ENCODE peak calls at places on chromosome 13, in eight cellular contexts. Y, U, O, M, G, L, Q and W are unnamed samples.

GRCh38 chr13:48818495-48818961 is 157.2 kb upstream of the FNDC3A start:
- DNase-seq in Y (no peak), U (no peak), O (peak), M (no peak), G (no peak), L (no peak), Q (peak), W (no peak)

GRCh38 chr13:109780880-109781383 is 5.5 kb downstream of the IRS2 start:
- DNase-seq in Y (no peak), U (no peak), O (no peak), M (no peak), G (no peak), L (no peak), Q (no peak), W (no peak)

GRCh38 chr13:74074723-74075122 is 59.5 kb downstream of the KLF12 start:
- DNase-seq in Y (no peak), U (no peak), O (peak), M (no peak), G (no peak), L (no peak), Q (peak), W (no peak)

GRCh38 chr13:109088528-109088927 is 459.1 kb downstream of the MYO16 start:
- DNase-seq in Y (no peak), U (no peak), O (no peak), M (no peak), G (no peak), L (no peak), Q (no peak), W (no peak)

GRCh38 chr13:42028113-42028799 is 20.2 kb upstream of the DGKH start:
- DNase-seq in Y (no peak), U (no peak), O (no peak), M (no peak), G (peak), L (no peak), Q (peak), W (no peak)

GRCh38 chr13:30870049-30870884 is 35.8 kb upstream of the MEDAG start:
- DNase-seq in Y (peak), U (no peak), O (peak), M (peak), G (peak), L (peak), Q (peak), W (no peak)

GRCh38 chr13:47117268-47117667 is 220.4 kb upstream of the HTR2A start:
- DNase-seq in Y (no peak), U (no peak), O (no peak), M (no peak), G (no peak), L (no peak), Q (peak), W (no peak)

GRCh38 chr13:62234780-62235530 is 819.3 kb upstream of the PCDH20 start:
- DNase-seq in Y (no peak), U (no peak), O (no peak), M (no peak), G (no peak), L (no peak), Q (no peak), W (no peak)

GRCh38 chr13:77390391-77390790 is 63.5 kb upstream of the MYCBP2 start:
- DNase-seq in Y (no peak), U (no peak), O (no peak), M (no peak), G (no peak), L (peak), Q (peak), W (no peak)

GRCh38 chr13:48637601-48638000 is 16.1 kb upstream of the CYSLTR2 start:
- DNase-seq in Y (no peak), U (no peak), O (no peak), M (no peak), G (peak), L (no peak), Q (no peak), W (no peak)

GRCh38 chr13:59269476-59269875 is 894.3 kb downstream of the DIAPH3 start:
- DNase-seq in Y (no peak), U (no peak), O (peak), M (no peak), G (no peak), L (no peak), Q (peak), W (no peak)

GRCh38 chr13:44976949-44977583 is 12.2 kb downstream of the NUFIP1 start:
- DNase-seq in Y (no peak), U (no peak), O (no peak), M (no peak), G (no peak), L (no peak), Q (no peak), W (no peak)

GRCh38 chr13:104006625-104007061 is 940.4 kb upstream of the SLC10A2 start:
- DNase-seq in Y (no peak), U (no peak), O (no peak), M (no peak), G (no peak), L (no peak), Q (no peak), W (no peak)

GRCh38 chr13:81458211-81458610 is 1117.3 kb upstream of the SPRY2 start:
- DNase-seq in Y (no peak), U (no peak), O (no peak), M (no peak), G (no peak), L (no peak), Q (no peak), W (no peak)

GRCh38 chr13:93951153-93951552 is 528.3 kb downstream of the DCT start:
- DNase-seq in Y (no peak), U (no peak), O (no peak), M (no peak), G (no peak), L (no peak), Q (peak), W (no peak)

GRCh38 chr13:61765181-61765742 is 349.6 kb upstream of the PCDH20 start:
- DNase-seq in Y (no peak), U (no peak), O (no peak), M (no peak), G (no peak), L (no peak), Q (no peak), W (no peak)

GRCh38 chr13:71290963-71291937 is 575.8 kb downstream of the DACH1 start:
- DNase-seq in Y (peak), U (no peak), O (no peak), M (no peak), G (peak), L (no peak), Q (peak), W (no peak)

GRCh38 chr13:55517312-55517711 is 1623.4 kb upstream of the PRR20A start:
- DNase-seq in Y (no peak), U (no peak), O (no peak), M (no peak), G (no peak), L (no peak), Q (no peak), W (no peak)
- TF ChIP-seq CTCF in Y (no peak), U (peak), O (peak), M (no peak), G (no peak), L (no peak), Q (no peak), W (peak)

GRCh38 chr13:37049810-37050209 is 9.7 kb downstream of the SUPT20H start:
- DNase-seq in Y (no peak), U (no peak), O (no peak), M (no peak), G (no peak), L (no peak), Q (no peak), W (no peak)
- TF ChIP-seq CTCF in Y (no peak), U (peak), O (no peak), M (no peak), G (no peak), L (no peak), Q (no peak), W (peak)

DNA sequence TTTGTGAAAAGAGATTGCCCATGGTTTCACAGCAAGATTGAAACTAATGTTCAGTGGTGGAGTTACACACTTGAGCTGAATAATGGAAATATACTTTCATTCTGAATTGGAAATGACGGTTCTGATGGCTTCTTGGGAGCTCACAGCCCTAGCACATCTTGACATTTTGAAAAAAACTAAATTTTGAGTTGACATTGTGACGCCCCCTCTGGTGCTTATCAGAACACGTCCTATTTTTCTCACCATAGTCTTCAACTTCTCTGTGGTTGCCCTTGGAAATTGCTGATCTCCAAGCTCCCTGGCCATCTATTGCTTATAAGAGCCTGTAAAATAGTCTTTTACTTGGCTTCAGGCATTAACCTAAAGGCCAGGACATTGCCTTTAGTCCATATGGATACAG is 202.1 kb downstream of the OXGR1 start:
- DNase-seq in Y (no peak), U (no peak), O (no peak), M (no peak), G (no peak), L (no peak), Q (no peak), W (no peak)
- TF ChIP-seq CTCF in Y (no peak), U (no peak), O (no peak), M (no peak), G (no peak), L (no peak), Q (no peak), W (no peak)

GRCh38 chr13:113577881-113578435 is 6.6 kb upstream of the TFDP1 start:
- DNase-seq in Y (no peak), U (no peak), O (no peak), M (no peak), G (no peak), L (no peak), Q (no peak), W (no peak)
- TF ChIP-seq CTCF in Y (no peak), U (no peak), O (no peak), M (no peak), G (no peak), L (no peak), Q (no peak), W (no peak)

GRCh38 chr13:106520205-106521004 is 15.1 kb downstream of the EFNB2 start:
- DNase-seq in Y (no peak), U (no peak), O (no peak), M (no peak), G (no peak), L (no peak), Q (peak), W (no peak)
- TF ChIP-seq CTCF in Y (peak), U (peak), O (no peak), M (peak), G (no peak), L (peak), Q (peak), W (peak)

GRCh38 chr13:29844441-29844840 is 6.0 kb downstream of the UBL3 start:
- DNase-seq in Y (no peak), U (no peak), O (no peak), M (no peak), G (no peak), L (no peak), Q (peak), W (no peak)

GRCh38 chr13:29847501-29847983 is 2.9 kb downstream of the UBL3 start:
- DNase-seq in Y (no peak), U (no peak), O (no peak), M (no peak), G (peak), L (no peak), Q (peak), W (no peak)

GRCh38 chr13:29849071-29849541 is 1.3 kb downstream of the UBL3 start:
- DNase-seq in Y (peak), U (no peak), O (no peak), M (no peak), G (peak), L (no peak), Q (peak), W (no peak)

GRCh38 chr13:29846475-29847256 is 3.8 kb downstream of the UBL3 start:
- DNase-seq in Y (no peak), U (no peak), O (no peak), M (no peak), G (no peak), L (no peak), Q (no peak), W (no peak)

GRCh38 chr13:29845440-29846056 is 4.9 kb downstream of the UBL3 start:
- DNase-seq in Y (no peak), U (no peak), O (no peak), M (no peak), G (no peak), L (no peak), Q (peak), W (no peak)
- TF ChIP-seq CTCF in Y (peak), U (peak), O (peak), M (peak), G (no peak), L (peak), Q (peak), W (peak)

DNA sequence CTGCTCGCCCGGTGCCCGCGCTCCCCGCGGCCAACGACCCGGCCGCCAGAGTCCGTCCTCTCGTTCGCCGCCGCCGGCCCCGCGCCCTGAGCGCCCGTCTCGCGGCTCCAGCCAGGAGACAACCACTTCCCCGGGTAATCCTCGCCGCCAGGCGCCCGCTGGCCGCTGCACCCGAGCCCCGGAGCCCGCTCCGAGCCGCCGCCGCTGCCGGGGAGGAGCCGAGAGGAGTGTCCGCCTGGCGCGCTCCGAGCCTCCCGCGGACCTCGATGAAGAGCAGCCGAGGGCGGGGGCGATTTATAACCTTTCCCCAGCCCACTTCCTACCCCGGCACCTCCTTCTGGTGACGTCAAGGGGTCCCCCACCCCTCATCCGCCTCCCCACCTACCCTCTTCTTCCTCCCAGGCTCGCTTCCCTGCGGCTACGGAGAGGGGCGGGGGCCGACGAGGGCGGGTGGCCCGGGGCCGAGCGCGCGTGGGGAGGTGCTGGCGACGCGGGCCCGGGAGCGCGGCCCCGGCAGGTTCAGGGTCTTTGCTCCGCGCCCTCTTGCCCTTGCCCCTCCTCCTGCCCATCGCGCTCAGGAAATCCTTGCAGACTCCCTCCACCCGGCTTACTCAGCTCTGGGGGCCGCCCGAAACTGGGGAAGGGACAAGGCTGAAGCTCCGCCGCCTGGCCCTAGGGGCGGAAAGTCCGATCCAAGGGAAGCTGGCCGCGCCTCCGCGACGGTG is at the start of gene FLT1:
- DNase-seq in Y (peak), U (no peak), O (no peak), M (peak), G (no peak), L (no peak), Q (no peak), W (peak)
- TF ChIP-seq CTCF in Y (no peak), U (no peak), O (no peak), M (no peak), G (no peak), L (no peak), Q (no peak), W (no peak)

DNA sequence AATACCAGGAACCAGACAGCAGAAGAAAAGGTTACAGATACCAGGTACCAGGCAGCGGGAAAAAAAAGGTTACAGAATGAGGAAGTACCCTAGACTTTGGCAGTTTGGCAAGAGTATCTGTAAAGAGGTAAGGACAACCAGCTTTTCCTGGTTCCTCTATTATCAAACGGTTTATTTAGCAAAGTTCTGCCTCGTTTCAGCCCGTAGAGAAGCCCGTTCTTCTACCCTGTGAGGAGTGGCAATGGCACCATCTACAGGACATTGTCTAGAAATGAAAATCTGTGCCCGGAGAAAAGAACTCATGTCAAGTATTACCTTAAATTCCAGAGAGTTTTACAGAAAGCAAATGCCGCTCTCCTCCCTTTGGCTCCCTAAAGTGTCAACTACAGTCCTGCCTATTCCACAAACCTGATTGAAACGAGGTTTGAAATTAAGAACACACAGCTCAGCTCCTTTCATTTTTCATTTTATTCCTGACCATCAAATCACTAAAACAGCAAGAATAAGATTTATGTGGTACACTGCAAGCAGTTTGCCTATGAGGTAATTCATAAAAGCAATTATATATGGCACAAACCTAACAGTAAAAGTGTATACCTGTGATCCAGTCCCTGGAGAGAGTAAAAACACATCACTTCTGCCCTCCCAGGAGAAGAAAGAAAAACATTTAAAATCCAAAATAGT is 226.3 kb downstream of the SLC7A1 start:
- DNase-seq in Y (no peak), U (no peak), O (peak), M (no peak), G (no peak), L (no peak), Q (peak), W (no peak)
- TF ChIP-seq CTCF in Y (peak), U (peak), O (peak), M (peak), G (no peak), L (peak), Q (peak), W (peak)

GRCh38 chr13:39665763-39666162 is 10.3 kb downstream of the COG6 start:
- DNase-seq in Y (no peak), U (no peak), O (no peak), M (no peak), G (peak), L (no peak), Q (no peak), W (no peak)

GRCh38 chr13:39663958-39664357 is 8.5 kb downstream of the COG6 start:
- DNase-seq in Y (no peak), U (no peak), O (no peak), M (no peak), G (no peak), L (no peak), Q (no peak), W (no peak)

DNA sequence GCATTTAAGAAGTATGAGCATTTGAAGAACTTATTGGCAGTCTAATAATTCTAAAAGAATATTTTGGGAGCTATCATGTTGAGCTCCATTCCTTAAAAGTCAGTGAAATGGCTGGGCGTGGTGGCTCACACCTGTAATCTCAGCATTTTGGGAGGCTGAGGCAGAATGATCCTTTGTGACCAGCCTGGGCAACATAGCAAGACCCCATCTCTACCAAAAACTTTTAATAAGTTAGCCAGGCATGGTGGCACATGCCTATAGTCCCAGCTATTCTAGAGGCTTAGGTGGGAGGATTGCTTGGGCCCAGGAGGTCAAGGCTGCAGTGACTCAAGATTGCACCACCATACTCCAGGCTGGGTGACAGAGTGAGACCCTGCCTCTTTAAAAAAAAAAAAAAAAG is 8.0 kb downstream of the COG6 start:
- DNase-seq in Y (no peak), U (no peak), O (no peak), M (no peak), G (no peak), L (no peak), Q (no peak), W (no peak)
- TF ChIP-seq CTCF in Y (no peak), U (no peak), O (no peak), M (no peak), G (no peak), L (no peak), Q (no peak), W (no peak)